ENCODE peak calls at places on chromosomes 11 and 22, in nine cellular contexts. A is breast epithelium, V is IMR-90, W is stomach, C is sigmoid colon, Q is testis, S is uterus, R is transverse colon, X is body of pancreas. P is an unnamed sample.

GRCh38 chr11:95341246-95341645 is 110.2 kb upstream of the SESN3 start:
- DNase-seq in C (no peak), W (no peak), S (peak), X (no peak), Q (no peak), R (no peak), V (no peak), A (no peak), P (no peak)

GRCh38 chr11:14582835-14583234 is 60.8 kb upstream of the PDE3B start:
- DNase-seq in X (no peak), C (no peak), A (no peak), V (no peak), R (no peak), W (no peak), S (no peak), Q (no peak), P (no peak)

GRCh38 chr11:35675901-35676610 is 13.5 kb downstream of the TRIM44 start:
- DNase-seq in A (no peak), C (no peak), V (peak), R (no peak), W (no peak), S (no peak), X (no peak), Q (no peak), P (no peak)

GRCh38 chr22:42270512-42271190 is at the start of gene TCF20:
- DNase-seq in V (peak), A (peak), R (peak), C (peak), S (peak), X (peak), W (peak), Q (peak), P (no peak)

GRCh38 chr11:133911169-133911568 is 45.6 kb downstream of the IGSF9B start:
- DNase-seq in A (no peak), Q (no peak), S (no peak), X (no peak), W (no peak), V (no peak), R (no peak), C (no peak), P (no peak)

GRCh38 chr11:12399355-12399754 is 22.0 kb downstream of the PARVA start:
- DNase-seq in R (no peak), S (no peak), C (no peak), W (no peak), V (peak), X (no peak), Q (no peak), A (no peak), P (no peak)

GRCh38 chr11:65424200-65425104 is 1.9 kb downstream of the NEAT1 start:
- DNase-seq in A (no peak), V (peak), Q (peak), W (peak), S (peak), C (peak), R (peak), X (peak), P (no peak)

GRCh38 chr11:110069158-110069737 is 23.9 kb upstream of the ZC3H12C start:
- DNase-seq in R (peak), S (no peak), W (peak), A (no peak), Q (no peak), X (peak), C (peak), V (peak), P (no peak)

GRCh38 chr22:47071812-47072641 is 309.6 kb downstream of the TBC1D22A start:
- DNase-seq in R (no peak), A (no peak), C (no peak), W (no peak), S (no peak), Q (no peak), V (no peak), X (no peak), P (no peak)

GRCh38 chr11:103436131-103436770 is 327.0 kb downstream of the DYNC2H1 start:
- DNase-seq in R (no peak), W (no peak), X (no peak), A (no peak), S (no peak), V (no peak), C (no peak), Q (no peak), P (no peak)

GRCh38 chr11:113774174-113774503 is 647 bp upstream of the ZW10 start:
- DNase-seq in S (no peak), C (no peak), Q (no peak), X (no peak), W (no peak), V (no peak), R (no peak), A (no peak), P (no peak)

GRCh38 chr11:33631749-33632091 is 68.9 kb downstream of the C11orf91 start:
- DNase-seq in W (no peak), X (no peak), R (no peak), A (no peak), S (no peak), V (no peak), C (no peak), Q (no peak), P (no peak)

GRCh38 chr11:60970369-60970774 is 1.1 kb upstream of the CD6 start:
- DNase-seq in Q (peak), S (no peak), R (peak), A (no peak), C (no peak), V (peak), W (peak), X (peak), P (no peak)

GRCh38 chr22:27019827-27020226 is 362.4 kb downstream of the MIAT start:
- DNase-seq in A (no peak), S (peak), V (no peak), X (no peak), W (no peak), R (no peak), C (no peak), Q (no peak), P (no peak)

GRCh38 chr11:108754901-108755625 is 90.2 kb downstream of the DDX10 start:
- DNase-seq in Q (peak), X (no peak), W (no peak), V (no peak), A (no peak), S (peak), R (no peak), C (peak), P (no peak)

GRCh38 chr11:75743711-75744563 is 24.6 kb upstream of the DGAT2 start:
- DNase-seq in C (no peak), V (no peak), A (no peak), S (no peak), X (peak), W (no peak), R (no peak), Q (no peak), P (no peak)

GRCh38 chr11:26028294-26028954 is 303.5 kb upstream of the ANO3 start:
- DNase-seq in C (no peak), X (no peak), Q (no peak), W (no peak), R (no peak), A (no peak), V (peak), S (no peak), P (no peak)

GRCh38 chr22:50144005-50144614 is 26.4 kb upstream of the PANX2 start:
- DNase-seq in V (no peak), A (no peak), Q (no peak), X (no peak), C (no peak), R (no peak), S (no peak), W (no peak), P (no peak)

DNA sequence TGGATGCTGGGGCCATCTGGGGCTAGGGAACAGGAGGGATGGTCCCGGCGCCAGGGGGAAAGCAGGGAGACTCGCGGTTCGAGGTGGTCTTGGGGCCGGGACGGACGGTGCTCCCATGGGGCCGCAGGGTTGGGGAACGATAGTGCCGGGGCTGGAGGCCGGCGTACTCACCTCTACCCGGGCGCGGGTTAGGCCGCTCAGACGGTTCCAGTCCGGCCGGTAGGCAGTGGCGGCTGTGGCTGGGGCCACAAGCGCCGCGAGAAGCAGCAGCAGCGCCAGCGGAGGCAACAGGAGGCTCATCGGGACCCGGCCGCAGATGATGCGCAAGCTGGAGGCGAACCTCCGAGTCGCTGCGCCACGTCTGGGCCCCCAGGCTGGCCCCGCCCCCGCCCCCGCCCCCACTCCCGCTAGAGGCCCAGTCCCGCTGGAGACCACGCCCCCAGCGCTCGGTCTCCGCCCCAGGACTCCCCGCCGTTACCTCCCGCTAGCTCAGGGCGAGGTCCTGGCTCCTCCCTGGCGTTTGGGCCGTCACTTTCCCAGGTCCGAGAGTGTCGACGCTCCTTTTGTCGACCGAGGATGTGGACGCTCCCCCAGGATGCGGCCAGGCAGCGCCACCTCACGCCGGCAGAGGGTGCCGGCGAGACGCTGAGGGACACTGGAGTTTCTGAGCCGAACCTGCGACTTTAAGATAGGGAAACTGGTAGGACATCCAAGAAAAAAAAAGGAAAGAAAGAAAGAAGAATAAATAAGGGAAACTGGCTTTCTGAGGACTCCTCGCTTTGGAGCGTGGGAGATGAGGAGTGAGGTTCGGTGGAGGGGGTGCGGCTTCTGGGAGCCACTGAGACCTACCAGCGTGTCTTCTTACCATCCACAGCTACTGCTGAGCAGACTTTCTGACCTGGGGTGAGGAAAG is at the start of gene SELENOM:
- DNase-seq in V (peak), A (peak), W (peak), S (peak), C (peak), R (peak), X (peak), Q (peak), P (no peak)
- TF ChIP-seq POLR2A in V (peak), A (peak), W (no peak), S (peak), C (peak), R (peak), X (peak), Q (no peak), P (peak)

GRCh38 chr11:117172678-117173421 is 5.7 kb upstream of the SIDT2 start:
- DNase-seq in C (no peak), X (no peak), W (peak), S (no peak), R (no peak), Q (peak), A (no peak), V (no peak), P (no peak)

GRCh38 chr11:117171007-117171647 is 7.4 kb upstream of the SIDT2 start:
- DNase-seq in A (no peak), C (no peak), Q (no peak), V (peak), W (peak), S (no peak), R (no peak), X (no peak), P (no peak)

GRCh38 chr11:117169726-117170125 is 8.8 kb upstream of the SIDT2 start:
- DNase-seq in R (no peak), X (no peak), S (no peak), A (no peak), C (no peak), Q (no peak), W (no peak), V (no peak), P (no peak)

GRCh38 chr11:117171648-117172051 is 6.9 kb upstream of the SIDT2 start:
- DNase-seq in V (peak), X (no peak), A (no peak), Q (peak), S (no peak), W (peak), R (no peak), C (no peak), P (no peak)

DNA sequence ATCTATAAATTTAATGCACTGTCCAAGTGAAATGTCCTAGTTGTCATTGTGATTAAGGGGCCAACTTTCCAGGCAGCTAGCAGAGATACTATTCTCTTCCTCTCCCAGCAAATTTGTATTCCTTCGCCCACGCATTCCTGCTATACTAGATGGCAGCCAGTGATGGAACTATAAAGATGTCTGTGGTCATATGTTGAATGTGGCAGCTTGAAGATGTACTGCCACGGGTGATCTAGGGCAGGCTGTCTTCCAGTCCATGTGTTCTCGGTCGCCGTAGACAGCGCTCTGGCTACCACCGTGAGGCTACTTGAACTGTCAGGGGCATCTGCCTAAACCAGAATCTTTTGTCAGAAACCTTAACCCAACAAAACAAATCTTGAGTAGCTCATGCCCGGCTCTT is 8.3 kb upstream of the SIDT2 start:
- DNase-seq in Q (no peak), W (no peak), X (no peak), C (no peak), V (peak), S (no peak), R (no peak), A (no peak), P (no peak)
- TF ChIP-seq POLR2A in Q (no peak), W (no peak), X (no peak), C (no peak), V (no peak), S (no peak), R (no peak), A (no peak), P (no peak)

GRCh38 chr11:66480116-66480938 is at the start of gene DPP3:
- DNase-seq in V (peak), W (peak), R (peak), Q (peak), X (peak), S (peak), C (peak), A (peak), P (peak)
- TF ChIP-seq POLR2A in V (peak), W (peak), R (peak), Q (peak), X (peak), S (peak), C (peak), A (peak), P (peak)

GRCh38 chr22:19240813-19241592 is 50.5 kb downstream of the CLTCL1 start:
- DNase-seq in R (no peak), W (no peak), X (no peak), S (no peak), A (no peak), C (no peak), V (no peak), Q (no peak), P (no peak)

GRCh38 chr22:19241593-19241906 is 50.0 kb downstream of the CLTCL1 start:
- DNase-seq in Q (no peak), V (no peak), X (no peak), S (no peak), W (no peak), C (no peak), R (no peak), A (no peak), P (no peak)

GRCh38 chr22:19239464-19239863 is 52.1 kb downstream of the CLTCL1 start:
- DNase-seq in W (no peak), A (no peak), S (no peak), R (no peak), C (no peak), X (no peak), Q (no peak), V (no peak), P (no peak)

GRCh38 chr22:19244600-19245352 is 46.7 kb downstream of the CLTCL1 start:
- DNase-seq in S (no peak), X (no peak), R (no peak), W (no peak), Q (no peak), C (no peak), A (no peak), V (no peak), P (no peak)

GRCh38 chr22:19242699-19243098 is 48.8 kb downstream of the CLTCL1 start:
- DNase-seq in Q (no peak), A (no peak), C (no peak), R (no peak), W (no peak), S (no peak), V (no peak), X (no peak), P (no peak)
- TF ChIP-seq POLR2A in Q (no peak), A (no peak), C (no peak), R (no peak), W (no peak), S (no peak), V (no peak), X (no peak), P (no peak)